ENCODE peak calls at places on chromosomes 1 and 21, in seven cellular contexts. One of them, this sample, is unnamed.
A peak's percentile ranks its signal among the peaks of the same experiment; 100 is the strongest.

GRCh38 chr1:210260087-210260486 is 27.5 kb downstream of the SERTAD4 start:
- DNase-seq in activated T-cell treated with anti-CD3 and anti-CD28 coated beads, Interleukin-2, amount 50 U/mL, for 4 hours: no peak
- DNase-seq in NCI-H1092 treated with DMSO at 0.1 percent for 48 hours: peak; percentile 14
- DNase-seq in stimulated activated CD4-positive, alpha-beta T cell treated with anti-CD3 and anti-CD28 coated beads, Interleukin-2, amount 100 ng/mL, for 48 hours: no peak
- DNase-seq in heart left ventricle: no peak
- DNase-seq in NCI-H2171 treated with DMSO at 0.1 percent for 48 hours: peak; percentile 20
- DNase-seq in activated CD4-positive, alpha-beta T cell treated with anti-CD3 and anti-CD28 coated beads, Interleukin-2, amount 50 U/mL, for 24 hours: no peak
- DNase-seq in this sample: no peak

GRCh38 chr1:203039609-203040517 is 13.6 kb downstream of the PPFIA4 start:
- DNase-seq in activated T-cell treated with anti-CD3 and anti-CD28 coated beads, Interleukin-2, amount 50 U/mL, for 4 hours: no peak
- DNase-seq in NCI-H1092 treated with DMSO at 0.1 percent for 48 hours: no peak
- DNase-seq in stimulated activated CD4-positive, alpha-beta T cell treated with anti-CD3 and anti-CD28 coated beads, Interleukin-2, amount 100 ng/mL, for 48 hours: no peak
- DNase-seq in heart left ventricle: peak; percentile 33
- DNase-seq in NCI-H2171 treated with DMSO at 0.1 percent for 48 hours: no peak
- DNase-seq in activated CD4-positive, alpha-beta T cell treated with anti-CD3 and anti-CD28 coated beads, Interleukin-2, amount 50 U/mL, for 24 hours: no peak
- DNase-seq in this sample: no peak

GRCh38 chr1:29196863-29197589 is 15.3 kb upstream of the SRSF4 start:
- DNase-seq in activated T-cell treated with anti-CD3 and anti-CD28 coated beads, Interleukin-2, amount 50 U/mL, for 4 hours: no peak
- DNase-seq in NCI-H1092 treated with DMSO at 0.1 percent for 48 hours: no peak
- DNase-seq in stimulated activated CD4-positive, alpha-beta T cell treated with anti-CD3 and anti-CD28 coated beads, Interleukin-2, amount 100 ng/mL, for 48 hours: no peak
- DNase-seq in heart left ventricle: no peak
- DNase-seq in NCI-H2171 treated with DMSO at 0.1 percent for 48 hours: no peak
- DNase-seq in activated CD4-positive, alpha-beta T cell treated with anti-CD3 and anti-CD28 coated beads, Interleukin-2, amount 50 U/mL, for 24 hours: no peak
- DNase-seq in this sample: no peak

GRCh38 chr1:202247837-202248795 is 54.5 kb downstream of the LGR6 start:
- DNase-seq in activated T-cell treated with anti-CD3 and anti-CD28 coated beads, Interleukin-2, amount 50 U/mL, for 4 hours: no peak
- DNase-seq in NCI-H1092 treated with DMSO at 0.1 percent for 48 hours: no peak
- DNase-seq in stimulated activated CD4-positive, alpha-beta T cell treated with anti-CD3 and anti-CD28 coated beads, Interleukin-2, amount 100 ng/mL, for 48 hours: no peak
- DNase-seq in heart left ventricle: no peak
- DNase-seq in NCI-H2171 treated with DMSO at 0.1 percent for 48 hours: peak; percentile 96
- DNase-seq in activated CD4-positive, alpha-beta T cell treated with anti-CD3 and anti-CD28 coated beads, Interleukin-2, amount 50 U/mL, for 24 hours: no peak
- DNase-seq in this sample: peak; percentile 15

GRCh38 chr1:75707191-75707590 is 17.3 kb upstream of the ACADM start:
- DNase-seq in activated T-cell treated with anti-CD3 and anti-CD28 coated beads, Interleukin-2, amount 50 U/mL, for 4 hours: no peak
- DNase-seq in NCI-H1092 treated with DMSO at 0.1 percent for 48 hours: no peak
- DNase-seq in stimulated activated CD4-positive, alpha-beta T cell treated with anti-CD3 and anti-CD28 coated beads, Interleukin-2, amount 100 ng/mL, for 48 hours: no peak
- DNase-seq in heart left ventricle: no peak
- DNase-seq in NCI-H2171 treated with DMSO at 0.1 percent for 48 hours: no peak
- DNase-seq in activated CD4-positive, alpha-beta T cell treated with anti-CD3 and anti-CD28 coated beads, Interleukin-2, amount 50 U/mL, for 24 hours: no peak
- DNase-seq in this sample: no peak

GRCh38 chr1:1170215-1170890 is 3.3 kb upstream of the TTLL10 start:
- DNase-seq in activated T-cell treated with anti-CD3 and anti-CD28 coated beads, Interleukin-2, amount 50 U/mL, for 4 hours: no peak
- DNase-seq in NCI-H1092 treated with DMSO at 0.1 percent for 48 hours: no peak
- DNase-seq in stimulated activated CD4-positive, alpha-beta T cell treated with anti-CD3 and anti-CD28 coated beads, Interleukin-2, amount 100 ng/mL, for 48 hours: no peak
- DNase-seq in heart left ventricle: peak; percentile 58
- DNase-seq in NCI-H2171 treated with DMSO at 0.1 percent for 48 hours: no peak
- DNase-seq in activated CD4-positive, alpha-beta T cell treated with anti-CD3 and anti-CD28 coated beads, Interleukin-2, amount 50 U/mL, for 24 hours: no peak
- DNase-seq in this sample: peak; percentile 42

GRCh38 chr1:77016371-77016770 is 149.1 kb downstream of the ST6GALNAC5 start:
- DNase-seq in activated T-cell treated with anti-CD3 and anti-CD28 coated beads, Interleukin-2, amount 50 U/mL, for 4 hours: no peak
- DNase-seq in NCI-H1092 treated with DMSO at 0.1 percent for 48 hours: no peak
- DNase-seq in stimulated activated CD4-positive, alpha-beta T cell treated with anti-CD3 and anti-CD28 coated beads, Interleukin-2, amount 100 ng/mL, for 48 hours: no peak
- DNase-seq in heart left ventricle: no peak
- DNase-seq in NCI-H2171 treated with DMSO at 0.1 percent for 48 hours: peak; percentile 67
- DNase-seq in activated CD4-positive, alpha-beta T cell treated with anti-CD3 and anti-CD28 coated beads, Interleukin-2, amount 50 U/mL, for 24 hours: no peak
- DNase-seq in this sample: no peak

GRCh38 chr21:44267655-44268142 is 6.0 kb upstream of the DNMT3L start:
- DNase-seq in activated T-cell treated with anti-CD3 and anti-CD28 coated beads, Interleukin-2, amount 50 U/mL, for 4 hours: no peak
- DNase-seq in NCI-H1092 treated with DMSO at 0.1 percent for 48 hours: no peak
- DNase-seq in stimulated activated CD4-positive, alpha-beta T cell treated with anti-CD3 and anti-CD28 coated beads, Interleukin-2, amount 100 ng/mL, for 48 hours: no peak
- DNase-seq in heart left ventricle: peak; percentile 46
- DNase-seq in NCI-H2171 treated with DMSO at 0.1 percent for 48 hours: no peak
- DNase-seq in activated CD4-positive, alpha-beta T cell treated with anti-CD3 and anti-CD28 coated beads, Interleukin-2, amount 50 U/mL, for 24 hours: no peak
- DNase-seq in this sample: no peak

GRCh38 chr1:198444792-198445191 is 95.7 kb downstream of the ATP6V1G3 start:
- DNase-seq in activated T-cell treated with anti-CD3 and anti-CD28 coated beads, Interleukin-2, amount 50 U/mL, for 4 hours: no peak
- DNase-seq in NCI-H1092 treated with DMSO at 0.1 percent for 48 hours: no peak
- DNase-seq in stimulated activated CD4-positive, alpha-beta T cell treated with anti-CD3 and anti-CD28 coated beads, Interleukin-2, amount 100 ng/mL, for 48 hours: no peak
- DNase-seq in heart left ventricle: no peak
- DNase-seq in NCI-H2171 treated with DMSO at 0.1 percent for 48 hours: no peak
- DNase-seq in activated CD4-positive, alpha-beta T cell treated with anti-CD3 and anti-CD28 coated beads, Interleukin-2, amount 50 U/mL, for 24 hours: no peak
- DNase-seq in this sample: no peak